ENCODE peak calls at places on chromosomes 16 and 17, in seven cellular contexts. T is heart right ventricle, E is HFF-Myc, W is dorsolateral prefrontal cortex, L is bronchial epithelial cell, O is GM23338, S is heart left ventricle. R is an unnamed sample.

GRCh38 chr16:1392826-1393225 is 21.7 kb downstream of the UNKL start:
- DNase-seq in E (no peak), O (no peak), W (no peak), T (no peak), L (no peak), S (no peak), R (no peak)

GRCh38 chr17:8116779-8117178 is 1.5 kb downstream of the ALOXE3 start:
- DNase-seq in T (no peak), O (no peak), L (no peak), W (no peak), S (no peak), E (no peak), R (no peak)

GRCh38 chr17:78974635-78975591 is 4.8 kb downstream of the LGALS3BP start:
- DNase-seq in T (peak), L (peak), W (no peak), S (no peak), O (peak), E (peak), R (peak)

GRCh38 chr17:17698869-17699351 is 17.7 kb downstream of the RAI1 start:
- DNase-seq in O (peak), L (no peak), W (no peak), T (no peak), S (no peak), E (no peak), R (no peak)

GRCh38 chr16:12971216-12971615 is 69.8 kb downstream of the SHISA9 start:
- DNase-seq in E (no peak), T (no peak), O (no peak), W (peak), L (peak), S (no peak), R (no peak)

GRCh38 chr17:5047446-5047845 is 12.2 kb upstream of the SLC52A1 start:
- DNase-seq in T (no peak), E (peak), L (no peak), S (no peak), O (no peak), W (no peak), R (no peak)

GRCh38 chr17:48262982-48263586 is 155.5 kb downstream of the SNX11 start:
- DNase-seq in W (no peak), O (no peak), E (no peak), L (peak), T (no peak), S (no peak), R (no peak)

GRCh38 chr17:76075364-76076099 is 951 bp downstream of the GALR2 start:
- DNase-seq in E (no peak), O (peak), L (no peak), T (no peak), S (no peak), W (no peak), R (no peak)

GRCh38 chr16:67936876-67937605 is 391 bp upstream of the PSMB10 start:
- DNase-seq in T (no peak), E (no peak), S (peak), L (peak), W (no peak), O (no peak), R (no peak)

GRCh38 chr17:73566905-73567782 is 77.1 kb downstream of the SDK2 start:
- DNase-seq in W (no peak), E (no peak), T (no peak), O (peak), S (no peak), L (no peak), R (no peak)

DNA sequence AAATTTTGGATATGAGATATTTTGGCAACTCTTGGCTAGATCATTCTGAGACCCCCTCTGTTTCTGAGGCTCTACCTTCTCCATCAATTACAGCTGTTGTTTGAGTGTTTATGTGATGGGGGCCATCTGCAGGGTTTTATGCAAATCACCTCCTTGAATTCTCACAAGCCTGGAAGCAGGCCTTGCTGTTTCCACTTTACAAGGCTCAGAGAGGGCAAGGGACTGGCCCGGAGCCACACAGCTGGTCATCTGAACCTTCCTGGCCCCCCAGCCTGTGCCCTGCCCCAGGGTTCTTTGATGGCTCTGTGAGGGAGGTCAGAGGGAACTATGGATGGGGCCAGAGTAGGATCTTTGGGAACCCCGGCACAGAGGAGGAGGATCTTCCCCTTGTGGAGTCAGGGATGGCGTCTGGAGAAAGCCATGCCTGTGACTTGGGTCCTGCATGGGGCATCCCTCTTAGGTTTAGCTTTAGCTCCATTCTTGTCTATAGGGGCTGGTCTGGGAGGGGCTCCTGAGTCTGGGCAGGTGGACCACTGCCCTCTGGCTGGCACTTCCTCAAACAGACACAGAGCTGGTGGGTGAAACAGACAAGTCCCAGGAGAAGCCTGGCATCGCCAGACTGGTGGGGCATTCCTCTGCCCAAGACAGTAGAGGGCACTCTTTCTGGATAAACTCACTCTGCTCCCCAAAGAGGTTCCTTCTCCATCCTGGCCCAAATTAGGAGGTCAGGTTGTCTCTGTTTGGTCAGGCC is 26.2 kb downstream of the IL21R start:
- DNase-seq in S (no peak), T (no peak), L (no peak), E (no peak), W (no peak), O (no peak), R (no peak)
- TF ChIP-seq CTCF in S (no peak), T (no peak), L (peak), E (peak), W (no peak), O (peak), R (no peak)

GRCh38 chr16:89637379-89637778 is 20.1 kb downstream of the CHMP1A start:
- DNase-seq in T (no peak), W (no peak), S (no peak), L (no peak), O (no peak), E (no peak), R (no peak)

GRCh38 chr16:89639385-89639784 is 18.1 kb downstream of the CHMP1A start:
- DNase-seq in S (no peak), L (no peak), T (no peak), W (no peak), O (no peak), E (no peak), R (no peak)

GRCh38 chr16:89641719-89642187 is 15.8 kb downstream of the CHMP1A start:
- DNase-seq in S (no peak), E (no peak), L (no peak), O (peak), W (no peak), T (no peak), R (no peak)

GRCh38 chr16:89636663-89637062 is 20.8 kb downstream of the CHMP1A start:
- DNase-seq in S (no peak), T (no peak), L (no peak), E (no peak), O (no peak), W (no peak), R (no peak)

GRCh38 chr16:89638455-89638854 is 19.1 kb downstream of the CHMP1A start:
- DNase-seq in S (no peak), L (no peak), T (no peak), O (no peak), W (no peak), E (no peak), R (no peak)
- TF ChIP-seq CTCF in S (no peak), L (no peak), T (no peak), O (no peak), W (no peak), E (no peak), R (no peak)

GRCh38 chr16:66924527-66925321 is 611 bp downstream of the RRAD start:
- DNase-seq in W (no peak), O (peak), E (no peak), S (peak), L (no peak), T (peak), R (no peak)
- TF ChIP-seq CTCF in W (no peak), O (peak), E (no peak), S (peak), L (peak), T (peak), R (peak)

GRCh38 chr16:24801761-24802302 is 43.9 kb upstream of the SLC5A11 start:
- DNase-seq in E (no peak), T (no peak), O (no peak), W (no peak), L (no peak), S (no peak), R (no peak)

GRCh38 chr16:24805484-24805883 is 40.3 kb upstream of the SLC5A11 start:
- DNase-seq in E (no peak), S (no peak), T (no peak), L (no peak), O (no peak), W (no peak), R (no peak)

DNA sequence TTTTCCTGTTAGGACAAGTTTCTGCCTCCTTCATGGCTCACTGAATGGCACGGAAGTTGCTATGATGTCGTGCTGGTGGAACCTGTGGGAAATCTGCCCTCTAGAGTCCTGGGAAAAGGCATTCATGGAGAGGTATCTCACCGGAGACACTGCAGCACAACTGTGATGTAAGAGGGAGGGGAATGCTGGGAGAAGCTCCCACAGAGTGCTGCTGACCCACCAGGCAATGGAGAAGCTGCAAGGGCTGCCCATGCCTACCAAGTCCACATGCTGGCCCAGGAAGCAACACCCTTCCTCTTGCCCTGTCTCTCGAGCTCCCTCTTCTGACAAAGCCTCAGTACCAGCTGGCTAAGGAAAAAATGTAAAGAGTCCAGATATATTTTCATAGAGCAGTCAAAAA is 45.2 kb upstream of the SLC5A11 start:
- DNase-seq in T (no peak), W (no peak), S (no peak), L (peak), E (no peak), O (peak), R (no peak)
- TF ChIP-seq CTCF in T (peak), W (peak), S (no peak), L (peak), E (no peak), O (peak), R (peak)

R was measured in AG09319.